ENCODE peak calls at places on chromosome 3, in four cellular contexts. E, Q, A and P are unnamed samples.

GRCh38 chr3:40713306-40713705 is 188.5 kb downstream of the ZNF621 start:
- DNase-seq in E (no peak), Q (no peak), A (no peak), P (no peak)

GRCh38 chr3:112817271-112817670 is 29.4 kb downstream of the CD200R1L start:
- DNase-seq in E (no peak), Q (no peak), A (no peak), P (no peak)

GRCh38 chr3:45145681-45146614 is at the start of gene CDCP1:
- DNase-seq in E (no peak), Q (peak), A (no peak), P (peak)

GRCh38 chr3:57423335-57423734 is 120.8 kb downstream of the DNAH12 start:
- DNase-seq in E (no peak), Q (no peak), A (no peak), P (no peak)

GRCh38 chr3:32403663-32404062 is 12.0 kb downstream of the CMTM7 start:
- DNase-seq in E (no peak), Q (no peak), A (no peak), P (no peak)

GRCh38 chr3:76570436-76571057 is 469.4 kb upstream of the ROBO2 start:
- DNase-seq in E (no peak), Q (no peak), A (no peak), P (no peak)

GRCh38 chr3:66372681-66373350 is 128.0 kb downstream of the LRIG1 start:
- DNase-seq in E (peak), Q (peak), A (no peak), P (peak)

GRCh38 chr3:34676431-34676830 is 878.0 kb downstream of the PDCD6IP start:
- DNase-seq in E (no peak), Q (no peak), A (no peak), P (no peak)

GRCh38 chr3:146222204-146223046 is 28.5 kb downstream of the PLSCR4 start:
- DNase-seq in E (no peak), Q (no peak), A (no peak), P (peak)

GRCh38 chr3:177731644-177732268 is 534.5 kb upstream of the TBL1XR1 start:
- DNase-seq in E (no peak), Q (no peak), A (no peak), P (no peak)

GRCh38 chr3:41681479-41681878 is 280.4 kb downstream of the ULK4 start:
- DNase-seq in E (no peak), Q (no peak), A (no peak), P (no peak)

GRCh38 chr3:8869613-8870012 is 93.7 kb downstream of the RAD18 start:
- DNase-seq in E (no peak), Q (no peak), A (no peak), P (no peak)

GRCh38 chr3:152703245-152703900 is 131.6 kb upstream of the P2RY1 start:
- DNase-seq in E (no peak), Q (no peak), A (no peak), P (no peak)

GRCh38 chr3:102748646-102749045 is 313.8 kb downstream of the ZPLD1 start:
- DNase-seq in E (no peak), Q (no peak), A (no peak), P (no peak)